ENCODE peak calls at places on chromosomes 7 and 10, in five cellular contexts. X, P, N, W and Z are unnamed samples. For H3K4me1, the result is how much of the 10 kb centered on the place peaks cover.

GRCh38 chr7:2978403-2978802 is 65.3 kb downstream of the CARD11 start:
- DNase-seq in X (no peak), W (no peak), P (no peak), N (no peak), Z (peak)

GRCh38 chr7:139095194-139095659 is 14.3 kb downstream of the ZC3HAV1 start:
- DNase-seq in X (no peak), P (no peak), W (no peak), N (no peak), Z (no peak)

GRCh38 chr7:7136423-7136822 is 45.9 kb upstream of the C1GALT1 start:
- DNase-seq in W (no peak), X (peak), P (no peak), N (no peak), Z (no peak)

GRCh38 chr10:61285749-61286148 is 167.4 kb downstream of the TMEM26 start:
- DNase-seq in W (no peak), P (no peak), N (no peak), X (no peak), Z (no peak)

GRCh38 chr7:69177941-69178494 is 420.3 kb upstream of the AUTS2 start:
- DNase-seq in P (peak), X (no peak), W (no peak), N (no peak), Z (no peak)

GRCh38 chr10:67678335-67678974 is 17.5 kb downstream of the CTNNA3 start:
- DNase-seq in W (no peak), N (no peak), X (no peak), P (no peak), Z (no peak)

GRCh38 chr7:142301923-142302550 is 44.2 kb upstream of the PRSS58 start:
- DNase-seq in X (no peak), W (no peak), P (no peak), N (peak), Z (no peak)

GRCh38 chr7:143367972-143368371 is 5.5 kb upstream of the FAM131B start:
- DNase-seq in P (peak), N (peak), X (no peak), W (no peak), Z (no peak)

GRCh38 chr7:41886257-41886905 is 183.5 kb upstream of the INHBA start:
- DNase-seq in W (peak), X (peak), P (peak), N (no peak), Z (no peak)

GRCh38 chr7:21542891-21543527 is at the start of gene DNAH11:
- DNase-seq in P (peak), W (peak), X (peak), N (peak), Z (peak)

GRCh38 chr10:71864861-71865473 is 13.9 kb upstream of the PSAP start:
- DNase-seq in N (no peak), X (no peak), W (peak), P (no peak), Z (no peak)

GRCh38 chr10:133357293-133358151 is at the start of gene FUOM:
- DNase-seq in W (peak), N (peak), P (no peak), X (peak), Z (peak)

GRCh38 chr7:139915864-139916716 is 87.0 kb downstream of the TBXAS1 start:
- DNase-seq in X (no peak), N (peak), W (peak), P (no peak), Z (no peak)

GRCh38 chr7:144725070-144725469 is 110.8 kb downstream of the TPK1 start:
- DNase-seq in X (no peak), P (no peak), W (no peak), N (no peak), Z (no peak)

GRCh38 chr10:91635401-91636400 is 2.8 kb upstream of the PPP1R3C start:
- DNase-seq in N (peak), W (no peak), P (peak), X (peak), Z (no peak)

GRCh38 chr7:43015301-43015700 is 83.1 kb downstream of the MRPL32 start:
- DNase-seq in W (no peak), P (no peak), X (no peak), N (no peak), Z (no peak)

GRCh38 chr10:70167246-70167645 is 3.1 kb downstream of the SAR1A start:
- DNase-seq in P (no peak), N (no peak), X (no peak), W (no peak), Z (no peak)

GRCh38 chr7:157556339-157556944 is 219.6 kb downstream of the DNAJB6 start:
- DNase-seq in X (no peak), N (no peak), P (no peak), W (no peak), Z (no peak)

GRCh38 chr7:74266191-74266963 is 12.2 kb upstream of the RFC2 start:
- DNase-seq in N (no peak), P (no peak), X (no peak), W (no peak), Z (no peak)

DNA sequence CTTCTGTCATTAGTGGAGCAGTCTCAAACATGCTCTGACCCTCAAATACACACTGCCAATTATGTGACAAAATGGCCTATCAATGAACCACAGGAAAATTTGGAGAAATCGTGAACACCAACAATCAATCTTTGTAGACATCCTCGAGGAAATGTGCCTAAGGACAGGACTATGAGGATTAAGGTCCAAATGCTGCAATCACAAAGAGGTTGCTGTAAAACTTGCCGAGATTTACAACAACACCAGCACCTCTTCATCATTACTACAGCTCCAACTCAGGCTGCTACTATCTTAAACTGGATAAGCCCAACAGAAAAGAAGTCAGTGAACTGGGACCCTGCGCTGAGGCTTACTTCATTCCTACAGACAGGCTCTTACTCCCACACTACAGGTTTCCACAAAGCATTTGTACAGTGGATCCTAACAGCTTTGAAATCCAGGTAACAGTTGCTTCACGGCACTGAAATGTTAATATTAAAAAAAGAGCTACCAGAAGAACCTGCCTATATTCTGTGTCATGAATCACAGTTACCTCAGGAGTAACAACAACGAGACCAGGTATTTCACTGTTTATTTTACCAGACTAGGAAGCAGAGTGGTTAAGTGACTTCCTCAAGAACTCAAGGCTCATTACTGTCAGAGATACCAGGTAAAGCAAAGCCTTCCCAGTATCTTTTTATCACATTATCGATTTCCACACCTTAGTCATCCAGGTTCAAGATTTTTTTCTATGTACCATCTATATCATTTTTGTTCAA is 23.9 kb downstream of the CACUL1 start:
- DNase-seq in X (no peak), W (no peak), P (no peak), N (no peak), Z (no peak)
- H3K4me1 ChIP-seq in X (half or more), W (under half), P (half or more), N (under half), Z (under half)

DNA sequence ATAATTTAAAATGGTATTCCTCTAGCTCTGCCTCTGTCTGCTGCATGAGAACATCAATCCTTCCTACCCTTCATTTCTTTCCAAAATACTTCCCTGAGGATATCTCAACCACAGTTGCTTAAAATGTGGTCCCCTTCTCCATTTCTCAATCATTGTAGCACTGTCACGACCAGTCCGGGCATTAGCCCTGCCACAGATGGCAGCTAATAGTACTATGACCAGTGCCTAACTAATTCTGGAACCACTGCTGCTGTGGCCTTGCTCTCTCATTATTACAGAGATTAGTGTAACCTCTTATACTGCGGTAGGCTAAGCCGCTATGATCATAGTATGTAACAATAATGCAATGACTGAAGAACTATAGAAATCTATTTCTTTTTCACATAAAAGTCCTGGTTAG is 66.0 kb downstream of the REEP3 start:
- DNase-seq in W (no peak), N (no peak), P (no peak), X (no peak), Z (no peak)
- H3K27ac ChIP-seq in W (no peak), N (no peak), P (no peak), X (no peak), Z (no peak)

DNA sequence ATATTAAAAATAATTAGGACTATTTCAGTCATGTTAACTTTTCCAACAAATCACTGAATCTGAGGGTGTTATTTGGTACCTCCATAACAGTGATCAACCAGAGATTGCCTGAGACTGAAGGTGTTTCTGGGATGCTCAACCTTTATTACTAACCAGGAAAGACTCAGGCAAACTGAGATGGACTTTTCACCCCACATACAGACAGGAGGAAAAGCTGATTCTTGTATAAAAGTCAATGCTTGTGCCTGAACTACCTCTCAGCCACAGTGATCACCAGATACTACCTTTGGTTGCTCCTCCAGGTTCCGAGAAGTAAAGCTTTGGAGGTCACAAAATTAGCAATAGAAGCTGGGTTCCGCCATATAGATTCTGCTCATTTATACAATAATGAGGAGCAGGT is 1.9 kb downstream of the AKR1C3 start:
- DNase-seq in P (no peak), W (no peak), X (no peak), N (no peak), Z (no peak)
- H3K4me3 ChIP-seq in P (no peak), W (no peak), X (peak), N (no peak), Z (peak)

GRCh38 chr10:28570598-28570997 is 37.7 kb downstream of the WAC start:
- DNase-seq in W (no peak), P (no peak), X (no peak), N (no peak), Z (no peak)

GRCh38 chr10:28569506-28570159 is 36.7 kb downstream of the WAC start:
- DNase-seq in P (no peak), W (no peak), N (no peak), X (no peak), Z (no peak)

GRCh38 chr10:28575852-28576251 is 42.9 kb downstream of the WAC start:
- DNase-seq in N (no peak), X (no peak), P (no peak), W (no peak), Z (no peak)

GRCh38 chr10:28566458-28566857 is 33.5 kb downstream of the WAC start:
- DNase-seq in P (no peak), W (no peak), X (no peak), N (no peak), Z (no peak)

GRCh38 chr10:28571265-28571664 is 38.3 kb downstream of the WAC start:
- DNase-seq in X (no peak), W (no peak), P (no peak), N (no peak), Z (no peak)
- H3K4me1 ChIP-seq in X (half or more), W (under half), P (half or more), N (under half), Z (under half)